ENCODE peak calls at places on chromosomes 4 and X, in seven cellular contexts. K is mesendoderm, X is neuronal stem cell, G is H1, Q is H9, W is IMR-90, P is mesenchymal stem cell. V is an unnamed sample.

GRCh38 chr4:182825786-182826185 is 91.4 kb downstream of the DCTD start:
- DNase-seq in K (no peak), X (no peak), G (no peak), Q (no peak), W (no peak), P (no peak), V (no peak)

GRCh38 chr4:186067757-186068385 is 1.1 kb upstream of the TLR3 start:
- DNase-seq in K (peak), X (no peak), G (peak), Q (peak), W (peak), P (peak), V (peak)

GRCh38 chr4:26004290-26004689 is 90.3 kb downstream of the SMIM20 start:
- DNase-seq in K (no peak), X (no peak), G (no peak), Q (no peak), W (no peak), P (no peak), V (no peak)

GRCh38 chrX:124378643-124379042 is 32.3 kb downstream of the SH2D1A start:
- DNase-seq in K (no peak), X (no peak), G (no peak), Q (no peak), W (no peak), P (no peak), V (no peak)

GRCh38 chr4:109967798-109968520 is 55.3 kb downstream of the EGF start:
- DNase-seq in K (no peak), X (no peak), G (no peak), Q (no peak), W (peak), P (peak), V (peak)

GRCh38 chr4:77305766-77306165 is 148.8 kb downstream of the CCNG2 start:
- DNase-seq in K (no peak), X (no peak), G (no peak), Q (no peak), W (no peak), P (no peak), V (no peak)

GRCh38 chrX:1493877-1494510 is 41.3 kb upstream of the ASMTL start:
- DNase-seq in K (no peak), X (no peak), G (peak), Q (peak), W (no peak), P (no peak), V (no peak)

GRCh38 chrX:17605676-17606075 is 131.6 kb upstream of the SCML1 start:
- DNase-seq in K (no peak), X (no peak), G (no peak), Q (no peak), W (peak), P (peak), V (peak)

GRCh38 chrX:153495362-153495751 is 577 bp downstream of the BGN start:
- DNase-seq in K (no peak), X (no peak), G (no peak), Q (no peak), W (peak), P (no peak), V (no peak)

GRCh38 chr4:48851651-48852050 is 20.8 kb downstream of the OCIAD1 start:
- DNase-seq in K (no peak), X (no peak), G (no peak), Q (no peak), W (no peak), P (no peak), V (no peak)

GRCh38 chrX:24528605-24529004 is 63.5 kb downstream of the PDK3 start:
- DNase-seq in K (peak), X (no peak), G (no peak), Q (no peak), W (no peak), P (no peak), V (no peak)

DNA sequence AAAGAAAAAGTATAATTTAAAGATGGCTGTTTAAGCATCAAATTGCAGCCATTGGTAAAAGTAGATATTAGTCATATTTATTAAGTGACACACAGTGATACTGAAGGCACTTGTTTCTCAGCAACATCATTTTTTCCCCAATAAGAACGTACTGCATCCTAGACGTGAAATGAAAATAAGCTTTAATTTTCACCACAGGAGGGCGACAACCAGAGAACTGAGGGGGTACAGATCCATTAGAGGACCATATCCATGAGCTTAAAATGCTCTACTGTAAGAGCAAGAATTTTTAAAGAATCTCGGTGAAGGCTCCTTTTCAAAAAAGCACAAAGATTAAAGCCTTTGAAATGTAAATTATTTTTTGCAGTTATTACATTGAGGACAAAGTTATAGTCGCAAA is 33.4 kb downstream of the FRG1 start:
- DNase-seq in K (peak), X (no peak), G (no peak), Q (no peak), W (no peak), P (no peak), V (no peak)
- H2AK5ac ChIP-seq in K (no peak), X (no peak), G (no peak), Q (no peak), W (no peak), P (no peak), V (no peak)

GRCh38 chrX:134898450-134898849 is 92.3 kb upstream of the SMIM10 start:
- DNase-seq in K (no peak), X (no peak), G (no peak), Q (no peak), W (peak), P (peak), V (no peak)
- H2AK5ac ChIP-seq in K (no peak), X (no peak), G (no peak), Q (no peak), W (no peak), P (no peak), V (no peak)

GRCh38 chrX:12702509-12703091 is 88.6 kb upstream of the PRPS2 start:
- DNase-seq in K (peak), X (peak), G (peak), Q (no peak), W (no peak), P (no peak), V (peak)

GRCh38 chrX:12701625-12702024 is 89.6 kb upstream of the PRPS2 start:
- DNase-seq in K (peak), X (peak), G (peak), Q (peak), W (peak), P (peak), V (peak)

GRCh38 chrX:12704706-12705105 is 86.5 kb upstream of the PRPS2 start:
- DNase-seq in K (no peak), X (no peak), G (no peak), Q (no peak), W (no peak), P (no peak), V (no peak)

DNA sequence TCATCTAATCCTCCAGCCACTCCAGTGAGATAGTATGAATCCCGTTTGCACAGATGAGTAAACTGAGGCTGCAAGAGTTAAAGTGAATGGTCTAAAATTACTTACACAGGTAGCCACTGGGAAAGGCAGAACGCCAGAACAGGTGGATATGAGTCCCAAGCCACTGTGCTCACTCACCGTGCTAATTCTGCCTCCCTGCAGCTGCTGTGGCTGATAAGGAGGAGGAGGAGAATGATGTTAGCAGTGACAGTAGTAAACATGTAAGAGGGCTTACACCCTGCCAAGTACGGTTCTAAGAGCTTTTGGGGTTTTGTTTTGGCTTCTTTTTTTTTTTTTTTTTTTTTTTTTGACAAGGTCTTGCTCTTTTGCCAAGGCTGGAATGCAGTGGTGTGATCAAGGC is 90.5 kb upstream of the PRPS2 start:
- DNase-seq in K (no peak), X (no peak), G (no peak), Q (no peak), W (no peak), P (no peak), V (no peak)
- H2AK5ac ChIP-seq in K (no peak), X (no peak), G (no peak), Q (no peak), W (no peak), P (no peak), V (no peak)

GRCh38 chrX:129648514-129649267 is 6.1 kb downstream of the APLN start:
- DNase-seq in K (no peak), X (no peak), G (no peak), Q (peak), W (no peak), P (no peak), V (no peak)
- H2AK5ac ChIP-seq in K (no peak), X (no peak), G (no peak), Q (no peak), W (no peak), P (no peak), V (no peak)

V was measured in trophoblast cell.